ENCODE peak calls at places on chromosomes 12 and 14, in four cellular contexts. P is HepG2, W is K562, I is GM12878. L is an unnamed sample.

GRCh38 chr12:121805800-121806555 is 2.2 kb downstream of the SETD1B start:
- DNase-seq in P (no peak), W (no peak), I (no peak), L (no peak)

GRCh38 chr12:113934060-113934829 is 31.9 kb downstream of the RBM19 start:
- DNase-seq in P (no peak), I (no peak), W (no peak), L (no peak)

GRCh38 chr12:62382526-62382925 is 84.1 kb upstream of the MON2 start:
- DNase-seq in I (no peak), P (no peak), W (no peak), L (no peak)

GRCh38 chr14:101020971-101021370 is 117.4 kb upstream of the RTL1 start:
- DNase-seq in W (no peak), P (no peak), I (no peak), L (no peak)

GRCh38 chr12:608413-608812 is 54.8 kb downstream of the NINJ2 start:
- DNase-seq in W (no peak), P (no peak), I (no peak), L (no peak)

GRCh38 chr14:29820785-29821184 is 106.9 kb downstream of the PRKD1 start:
- DNase-seq in W (no peak), I (no peak), P (no peak), L (no peak)

GRCh38 chr14:88823968-88824313 is 510 bp upstream of the TTC8 start:
- DNase-seq in I (no peak), P (no peak), W (no peak), L (no peak)

GRCh38 chr12:93115198-93115601 is 186.1 kb upstream of the EEA1 start:
- DNase-seq in P (no peak), W (peak), I (no peak), L (no peak)

GRCh38 chr12:80590085-80590484 is 117.3 kb upstream of the MYF6 start:
- DNase-seq in W (no peak), I (no peak), P (no peak), L (no peak)

GRCh38 chr12:67471810-67472209 is 176.7 kb upstream of the DYRK2 start:
- DNase-seq in P (no peak), I (no peak), W (no peak), L (no peak)

GRCh38 chr12:118560733-118561132 is 184.4 kb downstream of the SUDS3 start:
- DNase-seq in W (no peak), P (no peak), I (no peak), L (no peak)

GRCh38 chr12:121287267-121287954 is 9.1 kb downstream of the CAMKK2 start:
- DNase-seq in W (no peak), I (no peak), P (no peak), L (no peak)

GRCh38 chr14:105041841-105042765 is 21.2 kb upstream of the CDCA4 start:
- DNase-seq in I (no peak), P (no peak), W (no peak), L (no peak)

GRCh38 chr14:100135073-100135472 is 24.4 kb downstream of the DEGS2 start:
- DNase-seq in I (no peak), P (no peak), W (no peak), L (no peak)

GRCh38 chr12:75452675-75453330 is 27.8 kb upstream of the GLIPR1 start:
- DNase-seq in I (no peak), P (no peak), W (no peak), L (no peak)

GRCh38 chr12:19779393-19780056 is 340.2 kb downstream of the AEBP2 start:
- DNase-seq in P (no peak), I (no peak), W (no peak), L (no peak)

GRCh38 chr12:67811437-67812361 is 163.2 kb downstream of the DYRK2 start:
- DNase-seq in I (no peak), W (no peak), P (no peak), L (no peak)

GRCh38 chr12:5017638-5018348 is 25.9 kb upstream of the KCNA5 start:
- DNase-seq in P (no peak), I (no peak), W (peak), L (no peak)

GRCh38 chr14:64614992-64615391 is 65.2 kb downstream of the PPP1R36 start:
- DNase-seq in P (no peak), W (no peak), I (no peak), L (no peak)

GRCh38 chr14:21894003-21894897 is 220.6 kb upstream of the OR4E1 start:
- DNase-seq in I (no peak), P (no peak), W (no peak), L (no peak)

GRCh38 chr12:77226398-77226797 is 161.0 kb upstream of the E2F7 start:
- DNase-seq in I (no peak), P (no peak), W (no peak), L (no peak)

GRCh38 chr12:103273645-103274044 is 222.1 kb downstream of the C12orf42 start:
- DNase-seq in W (no peak), I (no peak), P (no peak), L (no peak)

GRCh38 chr14:56145965-56146364 is 27.8 kb downstream of the PELI2 start:
- DNase-seq in W (no peak), P (no peak), I (no peak), L (no peak)

GRCh38 chr12:104695453-104696148 is 238.9 kb downstream of the CHST11 start:
- DNase-seq in I (peak), W (no peak), P (no peak), L (no peak)

GRCh38 chr12:92462049-92462448 is 240.7 kb upstream of the PLEKHG7 start:
- DNase-seq in P (peak), I (peak), W (no peak), L (no peak)

DNA sequence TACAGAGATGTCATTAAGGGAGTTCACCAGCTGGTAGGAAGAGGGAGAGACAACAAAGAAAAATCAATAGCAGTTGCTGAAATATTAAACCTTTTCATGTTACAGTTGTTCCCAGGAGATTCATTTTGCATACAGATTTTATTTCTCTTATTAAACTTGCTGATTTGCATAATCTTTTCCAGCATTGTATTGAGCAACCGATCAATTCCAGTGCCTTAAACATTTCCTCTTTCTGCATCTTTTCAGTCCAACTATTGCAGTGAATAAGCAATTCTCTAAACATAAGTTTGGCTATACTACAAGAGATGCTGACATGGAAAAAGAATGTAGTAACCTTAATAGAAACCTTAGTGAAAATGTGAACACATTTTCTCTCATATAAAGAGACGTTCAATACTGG is 270.4 kb downstream of the SLC6A15 start:
- DNase-seq in W (no peak), I (no peak), P (no peak), L (no peak)
- TF ChIP-seq RAD21 in W (no peak), I (no peak), P (no peak), L (no peak)

DNA sequence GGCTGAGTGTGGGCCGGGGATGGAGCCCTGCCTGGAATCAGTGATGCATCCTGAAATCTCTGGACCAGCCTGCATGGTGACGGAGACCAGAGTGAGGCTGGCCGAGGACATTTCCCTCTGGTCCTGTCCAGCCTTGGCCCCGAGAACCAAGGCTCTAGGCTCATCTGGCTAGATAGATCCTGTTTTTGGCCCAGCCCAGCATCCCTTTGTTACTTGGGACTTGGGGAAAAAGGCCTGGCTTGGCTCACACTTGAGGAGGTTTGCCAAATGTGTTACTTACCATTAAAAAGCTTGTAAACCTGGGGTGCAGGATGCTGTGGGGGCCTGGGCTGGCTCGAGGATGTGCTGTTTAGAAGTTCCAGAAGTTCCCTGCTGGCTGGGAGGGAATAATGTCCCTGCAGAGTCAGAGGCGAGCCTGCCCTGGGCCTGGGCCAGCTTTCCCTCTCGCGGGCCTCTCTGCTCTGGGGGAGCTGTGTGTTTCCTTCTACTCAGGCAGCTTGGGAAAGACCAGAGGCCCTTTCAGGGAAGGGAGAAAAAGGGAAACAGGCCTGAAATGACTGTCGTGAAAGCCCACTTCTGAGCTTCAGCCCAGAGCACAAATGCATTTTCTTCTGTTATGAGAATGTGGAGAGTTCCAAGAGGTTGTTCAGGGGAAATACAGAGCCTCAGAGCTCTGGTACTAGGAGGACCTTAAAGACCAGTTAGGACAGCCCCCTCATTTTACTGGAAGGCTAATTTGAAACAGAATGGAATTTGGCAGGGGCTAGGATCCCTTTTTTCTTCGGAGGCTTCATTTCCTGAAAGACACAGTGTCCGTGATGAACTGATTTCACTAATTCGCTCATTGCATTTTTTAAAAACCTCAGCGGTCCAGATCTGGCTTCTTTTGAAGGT is 47.2 kb upstream of the CTDSP2 start:
- DNase-seq in P (peak), I (no peak), W (peak), L (no peak)
- TF ChIP-seq REST in P (no peak), I (no peak), W (no peak), L (no peak)

DNA sequence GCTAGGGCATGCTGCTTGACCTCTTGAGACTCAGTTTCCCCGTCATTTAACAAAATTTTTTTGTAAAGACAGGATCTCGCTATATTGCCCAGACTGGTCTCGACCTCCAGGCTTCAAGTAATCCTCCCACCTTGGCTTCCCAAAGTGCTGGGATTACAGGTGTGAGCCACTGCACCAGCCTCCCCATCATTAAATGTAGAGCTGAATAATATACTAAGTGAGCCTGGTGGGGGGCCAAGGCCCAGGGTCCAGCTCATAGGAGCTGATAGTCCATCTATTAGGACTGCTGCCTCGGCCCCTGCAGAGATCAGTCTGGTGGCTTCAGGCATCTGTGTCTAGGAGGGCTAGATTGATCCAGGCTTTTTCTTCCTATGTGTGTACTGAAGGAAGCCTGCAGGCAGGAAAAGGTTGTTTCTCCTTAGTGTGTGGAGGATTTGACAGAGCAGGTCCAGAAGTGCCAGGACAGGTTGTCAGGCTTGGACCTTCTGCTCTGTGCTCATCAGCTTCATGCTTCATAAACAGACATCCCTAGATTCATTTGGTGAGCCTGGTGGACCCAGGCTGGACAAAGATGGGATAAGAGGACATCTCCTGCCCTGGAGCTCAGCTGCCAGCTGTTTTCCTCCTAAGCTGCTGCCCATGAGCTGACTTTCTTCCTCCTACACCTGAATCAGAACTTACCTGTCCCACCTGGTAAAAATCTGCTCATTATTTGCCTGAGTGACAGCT is 135.4 kb downstream of the ZFP36L1 start:
- DNase-seq in W (no peak), I (no peak), P (no peak), L (no peak)
- TF ChIP-seq ZNF274 in W (no peak), I (no peak), P (no peak), L (no peak)

GRCh38 chr14:60514378-60515243 is 5.7 kb downstream of the SIX6 start:
- DNase-seq in P (peak), I (no peak), W (peak), L (no peak)
- TF ChIP-seq RAD21 in P (peak), I (no peak), W (no peak), L (no peak)

DNA sequence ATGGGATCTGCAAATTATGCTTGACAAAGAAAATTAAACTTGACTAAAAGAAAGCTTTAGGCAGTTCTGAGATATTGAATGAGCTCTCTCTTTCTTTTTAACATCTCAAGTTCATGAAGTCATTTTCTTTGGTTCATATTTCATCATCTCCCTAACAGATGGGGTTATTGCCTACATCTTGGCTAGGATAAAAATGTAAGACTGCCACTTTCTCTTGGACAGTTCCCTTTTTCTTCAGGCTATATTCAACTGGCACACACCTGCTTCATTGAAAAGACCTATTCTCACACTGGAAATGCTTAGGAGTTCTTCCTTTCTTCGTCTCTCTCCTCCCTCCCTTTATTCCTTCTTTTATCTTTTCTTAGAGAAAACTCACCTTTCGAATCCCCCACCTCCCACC is 355.9 kb upstream of the SEL1L start:
- DNase-seq in W (no peak), I (no peak), P (no peak), L (no peak)
- TF ChIP-seq REST in W (no peak), I (no peak), P (no peak), L (no peak)